ENCODE peak calls at places on chromosomes 11 and 22, in five cellular contexts. W is psoas muscle, Z is epithelial cell of esophagus, R is GM12865, B is pancreas. G is an unnamed sample.

GRCh38 chr11:78414321-78415051 is 3.1 kb downstream of the GAB2 start:
- DNase-seq in W (no peak), Z (peak; percentile 35), R (no peak), B (no peak), G (no peak)

GRCh38 chr11:28524098-28524497 is 415.9 kb downstream of the METTL15 start:
- DNase-seq in W (no peak), Z (no peak), R (no peak), B (no peak), G (no peak)

GRCh38 chr11:797300-798092 is 585 bp downstream of the SLC25A22 start:
- DNase-seq in W (peak; percentile 80), Z (peak; percentile 80), R (peak; percentile 87), B (peak; percentile 63), G (peak; percentile 73)

GRCh38 chr11:81070948-81071347 is 1630.1 kb upstream of the TENM4 start:
- DNase-seq in W (no peak), Z (no peak), R (peak; percentile 68), B (no peak), G (no peak)

GRCh38 chr11:1807628-1807995 is 27.2 kb upstream of the SYT8 start:
- DNase-seq in W (no peak), Z (no peak), R (no peak), B (no peak), G (no peak)

GRCh38 chr11:203056-203944 is 3.9 kb downstream of the BET1L start:
- DNase-seq in W (no peak), Z (no peak), R (peak; percentile 1), B (no peak), G (no peak)

GRCh38 chr22:27331526-27332281 is 469.9 kb downstream of the MN1 start:
- DNase-seq in W (peak; percentile 64), Z (peak; percentile 30), R (no peak), B (peak; percentile 69), G (peak; percentile 56)

GRCh38 chr11:66868726-66869291 is 11.9 kb downstream of the LRFN4 start:
- DNase-seq in W (no peak), Z (peak; percentile 66), R (peak; percentile 86), B (peak; percentile 73), G (no peak)

GRCh38 chr11:86802601-86803051 is 2.3 kb downstream of the PRSS23 start:
- DNase-seq in W (no peak), Z (peak; percentile 77), R (peak; percentile 29), B (no peak), G (no peak)

DNA sequence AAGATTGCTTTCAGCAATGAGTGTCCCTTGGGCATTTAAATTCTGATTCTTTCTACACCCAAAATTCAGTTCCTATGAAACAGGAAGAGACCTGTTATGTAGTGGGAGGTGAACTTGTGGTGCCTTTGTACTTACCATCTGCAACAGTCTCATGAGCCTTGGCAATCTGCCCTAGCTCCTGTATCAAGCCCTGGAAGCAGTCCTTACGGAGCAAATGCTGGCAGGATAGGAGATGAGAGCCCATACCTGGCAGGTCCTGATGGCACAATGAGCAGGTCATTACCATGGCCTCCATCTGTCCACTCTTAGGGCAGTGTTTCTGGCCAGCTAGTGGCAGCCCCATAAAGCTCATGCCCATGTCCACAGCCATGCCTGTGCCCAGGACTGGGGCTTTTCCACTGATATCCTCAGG is 10.8 kb downstream of the TRIM66 start:
- DNase-seq in W (no peak), Z (peak; percentile 76), R (no peak), B (peak; percentile 48), G (peak; percentile 47)
- H3K4me3 ChIP-seq in W (no peak overlapping the region), Z (no peak overlapping the region), R (no peak overlapping the region), B (no peak overlapping the region), G (no peak overlapping the region)

GRCh38 chr11:5611627-5612026 is 13.2 kb upstream of the TRIM34 start:
- DNase-seq in W (no peak), Z (no peak), R (no peak), B (no peak), G (no peak)
- TF ChIP-seq CTCF in W (no peak), Z (no peak), R (peak; percentile 2), B (no peak), G (no peak)

GRCh38 chr11:104164028-104164520 is at the start of gene PDGFD:
- DNase-seq in W (peak; percentile 62), Z (peak; percentile 64), R (peak; percentile 88), B (peak; percentile 77), G (peak; percentile 77)
- H3K4me3 ChIP-seq in W (peak within 1 kb of the TSS; percentile 67), Z (peak within 1 kb of the TSS; percentile 44), R (peak within 1 kb of the TSS; percentile 55), B (peak within 1 kb of the TSS; percentile 56), G (peak within 1 kb of the TSS; percentile 36)

DNA sequence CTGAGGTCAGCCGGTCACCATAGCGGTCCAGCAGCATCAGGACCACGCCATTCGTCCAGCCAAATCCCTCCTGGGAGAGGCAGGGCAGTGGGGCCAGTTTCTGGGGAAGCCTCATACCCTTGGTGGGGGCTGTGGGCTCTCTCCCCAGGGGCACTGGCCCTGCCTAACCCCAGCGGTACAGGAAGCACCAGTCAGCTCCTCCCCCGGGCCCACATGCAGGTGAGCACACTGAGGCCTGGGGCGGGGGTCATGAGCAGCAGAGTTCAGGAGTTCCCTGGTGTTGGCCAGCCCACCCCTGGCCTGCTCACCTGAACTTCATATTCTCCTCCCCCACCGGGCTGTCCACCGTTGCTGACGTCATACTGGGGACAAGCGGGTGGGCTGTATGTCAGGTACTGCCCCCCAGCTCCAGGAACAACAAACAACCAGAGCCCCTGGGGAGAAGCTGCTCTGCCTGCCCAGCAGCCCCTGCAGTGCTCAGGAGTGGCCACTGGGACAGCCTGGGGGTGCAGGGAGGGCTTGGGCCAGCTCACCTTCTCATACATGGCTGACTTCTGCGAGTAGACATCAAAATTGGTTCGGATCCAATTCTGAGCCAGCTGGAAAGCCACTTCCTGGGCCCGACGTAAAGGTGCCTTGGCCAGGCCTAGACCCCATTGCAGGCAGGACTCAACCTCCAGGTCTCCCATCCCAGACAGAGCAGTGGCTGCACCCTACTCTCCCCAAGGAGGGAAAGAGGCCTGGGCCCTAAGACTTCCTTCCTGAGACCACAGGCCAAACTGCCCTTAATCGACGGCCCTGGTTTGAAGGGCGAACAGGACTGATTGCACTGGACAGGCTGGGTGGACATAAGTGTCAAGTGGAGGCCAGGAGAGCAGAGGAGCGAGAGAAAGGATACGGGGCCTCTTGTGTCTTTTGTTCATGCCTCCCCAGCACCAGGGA is 20.8 kb downstream of the TREH start:
- DNase-seq in W (no peak), Z (no peak), R (no peak), B (no peak), G (no peak)
- TF ChIP-seq CTCF in W (no peak), Z (peak; percentile 29), R (no peak), B (no peak), G (no peak)

GRCh38 chr11:35144103-35144741 is 5.3 kb downstream of the CD44 start:
- DNase-seq in W (no peak), Z (peak; percentile 84), R (peak; percentile 92), B (no peak), G (no peak)
- H3K4me3 ChIP-seq in W (no peak overlapping the region), Z (peak overlapping the region; percentile 31), R (peak overlapping the region; percentile 34), B (no peak overlapping the region), G (no peak overlapping the region)

DNA sequence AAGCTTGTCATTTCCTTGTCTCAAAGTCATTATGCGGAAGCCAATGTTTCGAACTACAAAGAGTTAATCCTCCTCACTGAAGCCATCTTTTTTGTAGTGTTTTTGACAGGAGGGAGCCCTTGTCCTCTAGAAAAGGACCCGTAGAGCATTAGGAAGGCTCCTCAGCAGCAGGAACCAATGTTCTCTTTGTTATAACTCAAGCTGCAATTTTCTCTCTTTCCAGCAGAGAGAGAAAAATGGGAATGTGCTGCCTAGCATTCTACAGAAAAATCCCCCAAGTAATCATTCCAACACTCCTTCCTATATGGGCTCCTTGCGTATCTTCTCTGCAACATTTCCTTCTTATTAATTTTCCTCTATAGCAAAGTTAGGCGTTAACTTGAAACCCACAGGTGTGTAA is 30.6 kb downstream of the SC5D start:
- DNase-seq in W (no peak), Z (no peak), R (no peak), B (no peak), G (no peak)
- TF ChIP-seq CTCF in W (no peak), Z (no peak), R (no peak), B (no peak), G (no peak)

DNA sequence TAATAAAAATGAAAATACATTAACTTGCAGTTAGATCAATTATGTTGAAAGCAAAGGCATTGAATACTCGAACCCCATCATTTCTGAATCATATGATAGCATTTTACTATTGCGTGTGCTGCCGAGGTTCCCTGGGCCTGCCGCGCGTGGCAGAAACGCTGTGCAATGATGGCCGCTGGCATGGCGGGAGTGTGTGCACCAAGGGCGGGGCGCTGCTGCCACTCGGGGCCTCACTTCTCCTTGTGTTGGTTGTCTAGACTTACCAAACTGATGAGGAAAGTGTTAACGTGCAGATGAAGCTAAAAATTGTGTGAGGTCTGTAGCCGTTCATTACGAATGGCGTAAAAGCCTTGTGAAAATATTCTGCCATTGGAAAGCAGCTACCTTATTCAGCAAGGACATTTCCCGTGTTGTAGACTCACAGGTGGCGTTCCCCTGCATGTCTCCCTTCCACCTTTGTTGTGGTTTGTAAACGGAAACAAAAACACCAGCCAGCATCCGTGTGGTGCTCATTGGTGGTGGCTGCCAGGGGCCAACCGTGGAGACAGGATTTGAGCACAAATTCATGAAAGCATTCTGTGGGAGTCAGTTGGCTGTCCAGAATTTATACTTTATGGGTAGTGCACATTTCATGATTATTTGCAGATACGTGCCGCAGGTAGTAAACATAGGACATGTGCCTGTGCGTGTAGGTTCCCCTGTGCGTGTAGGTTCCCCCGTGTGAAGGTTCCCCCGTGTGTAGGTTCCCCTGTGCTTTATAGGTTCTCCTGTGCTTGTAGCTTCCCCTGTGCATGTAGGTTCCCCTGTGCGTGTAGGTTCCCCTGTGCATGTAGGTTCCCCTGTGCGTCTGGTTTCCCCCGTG is 5.9 kb upstream of the GRAMD4 start:
- DNase-seq in W (no peak), Z (no peak), R (peak; percentile 82), B (no peak), G (no peak)
- H3K4me3 ChIP-seq in W (no peak overlapping the region), Z (no peak overlapping the region), R (peak overlapping the region; percentile 82), B (no peak overlapping the region), G (no peak overlapping the region)

DNA sequence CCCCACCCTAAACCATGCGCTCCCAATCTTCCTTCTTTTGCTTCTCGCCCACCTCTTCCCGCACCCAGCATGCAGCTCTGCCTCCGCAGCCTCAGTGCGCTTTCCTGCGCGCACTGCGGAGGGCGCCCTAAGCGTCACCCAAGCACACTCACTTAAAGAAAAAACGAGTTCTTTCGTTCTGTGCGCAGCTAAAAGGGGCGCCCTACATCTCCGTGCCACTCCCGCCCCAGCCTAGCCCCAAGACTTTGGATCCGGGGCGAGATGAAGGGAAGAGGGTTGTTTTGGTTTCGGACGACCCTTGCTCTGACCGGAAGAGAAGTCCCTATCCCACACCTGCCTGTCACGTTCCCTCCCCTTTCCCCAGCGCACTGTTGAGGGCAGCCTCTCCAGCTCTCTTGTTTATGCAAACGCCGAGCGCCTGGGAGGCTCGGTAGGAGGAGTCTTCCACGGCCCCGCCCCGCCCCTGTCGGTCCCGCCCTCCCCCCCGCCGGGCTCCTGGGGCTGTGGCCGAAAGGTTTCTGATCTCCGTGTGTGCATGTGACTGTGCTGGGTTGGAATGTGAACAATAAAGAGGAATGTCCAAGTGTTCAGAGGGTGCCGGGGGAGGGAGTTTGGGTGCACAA is 5.3 kb downstream of the VSIG2 start:
- DNase-seq in W (peak; percentile 81), Z (peak; percentile 84), R (peak; percentile 86), B (peak; percentile 80), G (peak; percentile 76)
- TF ChIP-seq CTCF in W (peak; percentile 25), Z (peak; percentile 60), R (peak; percentile 68), B (no peak), G (peak; percentile 35)

GRCh38 chr22:23226497-23226850 is 46.2 kb downstream of the BCR start:
- DNase-seq in W (no peak), Z (no peak), R (no peak), B (no peak), G (no peak)
- H3K4me3 ChIP-seq in W (no peak overlapping the region), Z (no peak overlapping the region), R (no peak overlapping the region), B (no peak overlapping the region), G (no peak overlapping the region)

GRCh38 chr11:100824041-100824440 is 137.0 kb downstream of the ARHGAP42 start:
- DNase-seq in W (no peak), Z (no peak), R (no peak), B (no peak), G (no peak)
- TF ChIP-seq CTCF in W (no peak), Z (no peak), R (no peak), B (no peak), G (no peak)